ENCODE peak calls at places on chromosomes 16 and 17, in eight cellular contexts. One of them, this sample, is unnamed.

GRCh38 chr16:55257971-55258613 is 65.9 kb upstream of the IRX6 start:
- ATAC-seq in HepG2: peak; percentile 97
- ATAC-seq in HCT116: peak; percentile 98
- ATAC-seq in K562: peak; percentile 97
- ATAC-seq in GM23338: peak; percentile 99
- ATAC-seq in Panc1: peak; percentile 93
- ATAC-seq in GM12878: peak; percentile 84
- ATAC-seq in upper lobe of left lung: peak; percentile 88
- ATAC-seq in this sample: no peak

GRCh38 chr16:88616736-88617135 is 21.6 kb upstream of the IL17C start:
- ATAC-seq in HepG2: no peak
- ATAC-seq in HCT116: no peak
- ATAC-seq in K562: peak; percentile 57
- ATAC-seq in GM23338: no peak
- ATAC-seq in Panc1: no peak
- ATAC-seq in GM12878: no peak
- ATAC-seq in upper lobe of left lung: no peak
- ATAC-seq in this sample: no peak

GRCh38 chr16:81758376-81758775 is 20.7 kb upstream of the PLCG2 start:
- ATAC-seq in HepG2: no peak
- ATAC-seq in HCT116: peak; percentile 52
- ATAC-seq in K562: peak; percentile 13
- ATAC-seq in GM23338: no peak
- ATAC-seq in Panc1: no peak
- ATAC-seq in GM12878: peak; percentile 62
- ATAC-seq in upper lobe of left lung: no peak
- ATAC-seq in this sample: no peak

GRCh38 chr17:67165201-67165600 is 79.8 kb downstream of the HELZ start:
- ATAC-seq in HepG2: no peak
- ATAC-seq in HCT116: no peak
- ATAC-seq in K562: no peak
- ATAC-seq in GM23338: no peak
- ATAC-seq in Panc1: no peak
- ATAC-seq in GM12878: no peak
- ATAC-seq in upper lobe of left lung: peak; percentile 78
- ATAC-seq in this sample: peak; percentile 61

GRCh38 chr16:17921357-17921978 is 415.1 kb downstream of the NPIPA8 start:
- ATAC-seq in HepG2: peak; percentile 94
- ATAC-seq in HCT116: peak; percentile 96
- ATAC-seq in K562: peak; percentile 91
- ATAC-seq in GM23338: peak; percentile 45
- ATAC-seq in Panc1: no peak
- ATAC-seq in GM12878: peak; percentile 93
- ATAC-seq in upper lobe of left lung: no peak
- ATAC-seq in this sample: no peak

GRCh38 chr17:50533720-50534148 is 1.2 kb downstream of the EPN3 start:
- ATAC-seq in HepG2: peak; percentile 3
- ATAC-seq in HCT116: peak; percentile 46
- ATAC-seq in K562: no peak
- ATAC-seq in GM23338: peak; percentile 51
- ATAC-seq in Panc1: peak; percentile 65
- ATAC-seq in GM12878: no peak
- ATAC-seq in upper lobe of left lung: no peak
- ATAC-seq in this sample: no peak

GRCh38 chr16:28494141-28494851 is at the start of gene APOBR:
- ATAC-seq in HepG2: no peak
- ATAC-seq in HCT116: no peak
- ATAC-seq in K562: peak; percentile 60
- ATAC-seq in GM23338: no peak
- ATAC-seq in Panc1: no peak
- ATAC-seq in GM12878: peak; percentile 79
- ATAC-seq in upper lobe of left lung: peak; percentile 63
- ATAC-seq in this sample: no peak

GRCh38 chr16:2335286-2335895 is 5.1 kb downstream of the ABCA3 start:
- ATAC-seq in HepG2: no peak
- ATAC-seq in HCT116: no peak
- ATAC-seq in K562: no peak
- ATAC-seq in GM23338: no peak
- ATAC-seq in Panc1: no peak
- ATAC-seq in GM12878: peak; percentile 44
- ATAC-seq in upper lobe of left lung: no peak
- ATAC-seq in this sample: no peak

GRCh38 chr16:74226361-74226979 is 70.1 kb upstream of the PSMD7 start:
- ATAC-seq in HepG2: no peak
- ATAC-seq in HCT116: peak; percentile 61
- ATAC-seq in K562: no peak
- ATAC-seq in GM23338: peak; percentile 65
- ATAC-seq in Panc1: no peak
- ATAC-seq in GM12878: no peak
- ATAC-seq in upper lobe of left lung: no peak
- ATAC-seq in this sample: no peak

GRCh38 chr16:20867585-20867984 is 32.6 kb downstream of the DCUN1D3 start:
- ATAC-seq in HepG2: no peak
- ATAC-seq in HCT116: no peak
- ATAC-seq in K562: no peak
- ATAC-seq in GM23338: no peak
- ATAC-seq in Panc1: no peak
- ATAC-seq in GM12878: no peak
- ATAC-seq in upper lobe of left lung: no peak
- ATAC-seq in this sample: no peak

GRCh38 chr16:20866792-20867191 is 33.4 kb downstream of the DCUN1D3 start:
- ATAC-seq in HepG2: no peak
- ATAC-seq in HCT116: no peak
- ATAC-seq in K562: no peak
- ATAC-seq in GM23338: no peak
- ATAC-seq in Panc1: no peak
- ATAC-seq in GM12878: no peak
- ATAC-seq in upper lobe of left lung: no peak
- ATAC-seq in this sample: no peak

GRCh38 chr16:20871258-20871657 is 28.9 kb downstream of the DCUN1D3 start:
- ATAC-seq in HepG2: no peak
- ATAC-seq in HCT116: no peak
- ATAC-seq in K562: no peak
- ATAC-seq in GM23338: no peak
- ATAC-seq in Panc1: no peak
- ATAC-seq in GM12878: no peak
- ATAC-seq in upper lobe of left lung: no peak
- ATAC-seq in this sample: no peak

GRCh38 chr16:20870122-20870521 is 30.0 kb downstream of the DCUN1D3 start:
- ATAC-seq in HepG2: no peak
- ATAC-seq in HCT116: no peak
- ATAC-seq in K562: no peak
- ATAC-seq in GM23338: no peak
- ATAC-seq in Panc1: no peak
- ATAC-seq in GM12878: no peak
- ATAC-seq in upper lobe of left lung: no peak
- ATAC-seq in this sample: no peak

DNA sequence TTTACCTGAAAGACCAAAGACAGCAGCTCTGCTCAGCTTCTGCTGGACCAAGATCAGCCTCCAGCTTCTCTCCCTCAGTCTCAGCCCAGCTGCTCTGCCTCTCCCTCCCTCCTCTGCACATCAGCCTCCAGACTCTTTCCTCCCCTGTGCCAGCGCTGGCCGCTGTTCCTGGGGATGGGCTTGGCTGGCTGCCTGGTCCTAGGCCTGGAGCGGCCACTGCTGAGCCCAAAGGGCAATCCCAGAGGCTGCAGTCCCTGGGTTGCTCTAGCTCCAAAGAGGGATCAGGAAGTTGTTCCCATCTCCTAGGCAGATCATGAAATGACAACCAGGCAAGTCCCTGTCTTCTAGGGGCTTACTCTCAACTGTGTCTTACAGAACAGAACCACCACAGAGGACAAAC is 31.3 kb downstream of the DCUN1D3 start:
- ATAC-seq in HepG2: peak; percentile 99
- ATAC-seq in HCT116: peak; percentile 56
- ATAC-seq in K562: peak; percentile 44
- ATAC-seq in GM23338: peak; percentile 50
- ATAC-seq in Panc1: peak; percentile 53
- ATAC-seq in GM12878: no peak
- ATAC-seq in upper lobe of left lung: peak; percentile 85
- ATAC-seq in this sample: peak; percentile 95
- TF ChIP-seq POLR2AphosphoS5 in HepG2: no peak
- TF ChIP-seq POLR2AphosphoS5 in HCT116: no peak
- TF ChIP-seq POLR2AphosphoS5 in K562: no peak
- TF ChIP-seq POLR2AphosphoS5 in GM23338: no peak
- TF ChIP-seq POLR2AphosphoS5 in Panc1: no peak
- TF ChIP-seq POLR2AphosphoS5 in GM12878: no peak
- TF ChIP-seq POLR2AphosphoS5 in upper lobe of left lung: no peak
- TF ChIP-seq POLR2AphosphoS5 in this sample: peak; percentile 73

GRCh38 chr17:8383143-8383974 is at the start of gene RPL26:
- ATAC-seq in HepG2: peak; percentile 89
- ATAC-seq in HCT116: peak; percentile 88
- ATAC-seq in K562: peak; percentile 87
- ATAC-seq in GM23338: peak; percentile 88
- ATAC-seq in Panc1: peak; percentile 91
- ATAC-seq in GM12878: peak; percentile 95
- ATAC-seq in upper lobe of left lung: peak; percentile 98
- ATAC-seq in this sample: peak; percentile 95

GRCh38 chr17:8387914-8388651 is 5.1 kb upstream of the RPL26 start:
- ATAC-seq in HepG2: no peak
- ATAC-seq in HCT116: no peak
- ATAC-seq in K562: no peak
- ATAC-seq in GM23338: no peak
- ATAC-seq in Panc1: no peak
- ATAC-seq in GM12878: no peak
- ATAC-seq in upper lobe of left lung: no peak
- ATAC-seq in this sample: no peak

GRCh38 chr17:8382880-8383142 is 182 bp downstream of the RPL26 start:
- ATAC-seq in HepG2: no peak
- ATAC-seq in HCT116: no peak
- ATAC-seq in K562: no peak
- ATAC-seq in GM23338: no peak
- ATAC-seq in Panc1: no peak
- ATAC-seq in GM12878: no peak
- ATAC-seq in upper lobe of left lung: no peak
- ATAC-seq in this sample: peak; percentile 3

GRCh38 chr17:8384801-8385335 is 1.9 kb upstream of the RPL26 start:
- ATAC-seq in HepG2: no peak
- ATAC-seq in HCT116: no peak
- ATAC-seq in K562: no peak
- ATAC-seq in GM23338: no peak
- ATAC-seq in Panc1: no peak
- ATAC-seq in GM12878: no peak
- ATAC-seq in upper lobe of left lung: no peak
- ATAC-seq in this sample: no peak

GRCh38 chr17:8386841-8387240 is 3.8 kb upstream of the RPL26 start:
- ATAC-seq in HepG2: no peak
- ATAC-seq in HCT116: no peak
- ATAC-seq in K562: no peak
- ATAC-seq in GM23338: no peak
- ATAC-seq in Panc1: no peak
- ATAC-seq in GM12878: no peak
- ATAC-seq in upper lobe of left lung: no peak
- ATAC-seq in this sample: no peak
- H3K4me3 ChIP-seq in HepG2: no peak overlapping the region
- H3K4me3 ChIP-seq in HCT116: no peak overlapping the region
- H3K4me3 ChIP-seq in K562: no peak overlapping the region
- H3K4me3 ChIP-seq in GM23338: no peak overlapping the region
- H3K4me3 ChIP-seq in Panc1: no peak overlapping the region
- H3K4me3 ChIP-seq in GM12878: no peak overlapping the region
- H3K4me3 ChIP-seq in upper lobe of left lung: no peak overlapping the region
- H3K4me3 ChIP-seq in this sample: no peak overlapping the region

GRCh38 chr16:67246945-67247697 is at the start of gene FHOD1:
- ATAC-seq in HepG2: peak; percentile 68
- ATAC-seq in HCT116: peak; percentile 64
- ATAC-seq in K562: peak; percentile 84
- ATAC-seq in GM23338: peak; percentile 47
- ATAC-seq in Panc1: peak; percentile 86
- ATAC-seq in GM12878: peak; percentile 66
- ATAC-seq in upper lobe of left lung: peak; percentile 94
- ATAC-seq in this sample: peak; percentile 89

GRCh38 chr16:67245674-67246080 is 1.6 kb downstream of the FHOD1 start:
- ATAC-seq in HepG2: no peak
- ATAC-seq in HCT116: no peak
- ATAC-seq in K562: no peak
- ATAC-seq in GM23338: no peak
- ATAC-seq in Panc1: no peak
- ATAC-seq in GM12878: no peak
- ATAC-seq in upper lobe of left lung: no peak
- ATAC-seq in this sample: no peak

GRCh38 chr16:67245189-67245585 is 2.1 kb downstream of the FHOD1 start:
- ATAC-seq in HepG2: no peak
- ATAC-seq in HCT116: no peak
- ATAC-seq in K562: no peak
- ATAC-seq in GM23338: no peak
- ATAC-seq in Panc1: no peak
- ATAC-seq in GM12878: no peak
- ATAC-seq in upper lobe of left lung: no peak
- ATAC-seq in this sample: no peak

GRCh38 chr16:67247698-67248400 is 568 bp upstream of the FHOD1 start:
- ATAC-seq in HepG2: no peak
- ATAC-seq in HCT116: no peak
- ATAC-seq in K562: no peak
- ATAC-seq in GM23338: peak; percentile 1
- ATAC-seq in Panc1: peak; percentile 7
- ATAC-seq in GM12878: no peak
- ATAC-seq in upper lobe of left lung: no peak
- ATAC-seq in this sample: no peak

DNA sequence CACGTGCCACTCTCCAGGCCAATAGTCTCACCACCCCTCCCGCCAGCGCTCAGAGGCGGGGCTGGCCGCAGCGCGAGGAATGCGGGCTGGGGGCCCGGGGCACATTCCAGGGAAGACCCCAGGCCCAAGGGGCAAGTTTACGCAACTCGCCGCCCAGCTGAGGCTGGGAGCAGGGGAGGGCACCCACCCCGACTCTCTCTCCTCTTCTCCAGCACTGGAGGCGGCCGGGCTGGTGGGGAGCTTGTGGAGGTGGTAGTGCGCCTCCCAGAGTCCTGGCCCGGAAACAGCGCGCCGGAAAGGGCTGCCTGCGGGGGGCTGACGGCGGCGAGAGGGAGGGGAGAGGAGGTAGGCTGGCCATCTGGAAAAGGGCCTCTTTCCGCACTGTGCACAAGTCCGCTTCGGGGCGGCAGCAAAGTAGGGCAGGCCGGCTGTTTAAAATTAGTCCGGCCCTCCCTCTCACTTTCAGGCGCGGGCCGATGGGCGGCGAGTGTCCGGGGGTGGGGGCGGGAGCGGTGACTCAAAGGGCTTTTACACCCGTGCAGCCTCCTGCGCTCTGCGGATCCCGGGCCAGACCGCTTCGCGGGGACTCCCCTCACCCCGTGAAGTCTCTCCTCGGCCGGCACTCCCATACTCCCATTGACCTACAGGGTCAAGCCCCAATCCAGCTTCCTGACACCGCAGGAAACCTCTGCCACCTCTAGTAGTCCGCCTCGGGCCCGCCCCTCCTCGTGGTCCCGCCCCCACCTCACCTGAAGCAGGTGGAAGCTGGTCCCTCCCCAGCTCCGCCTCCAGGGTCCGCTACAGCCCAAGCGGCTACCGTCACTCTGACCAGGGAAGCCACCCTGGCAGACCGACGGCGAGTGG is 968 bp downstream of the FHOD1 start:
- ATAC-seq in HepG2: peak; percentile 78
- ATAC-seq in HCT116: peak; percentile 69
- ATAC-seq in K562: peak; percentile 75
- ATAC-seq in GM23338: peak; percentile 77
- ATAC-seq in Panc1: peak; percentile 50
- ATAC-seq in GM12878: peak; percentile 53
- ATAC-seq in upper lobe of left lung: peak; percentile 87
- ATAC-seq in this sample: peak; percentile 41
- TF ChIP-seq POLR2AphosphoS5 in HepG2: peak; percentile 48
- TF ChIP-seq POLR2AphosphoS5 in HCT116: peak; percentile 87
- TF ChIP-seq POLR2AphosphoS5 in K562: no peak
- TF ChIP-seq POLR2AphosphoS5 in GM23338: peak; percentile 64
- TF ChIP-seq POLR2AphosphoS5 in Panc1: no peak
- TF ChIP-seq POLR2AphosphoS5 in GM12878: no peak
- TF ChIP-seq POLR2AphosphoS5 in upper lobe of left lung: peak; percentile 72
- TF ChIP-seq POLR2AphosphoS5 in this sample: peak; percentile 15

GRCh38 chr17:48426019-48426418 is 4.0 kb downstream of the SKAP1 start:
- ATAC-seq in HepG2: no peak
- ATAC-seq in HCT116: no peak
- ATAC-seq in K562: peak; percentile 56
- ATAC-seq in GM23338: no peak
- ATAC-seq in Panc1: no peak
- ATAC-seq in GM12878: no peak
- ATAC-seq in upper lobe of left lung: no peak
- ATAC-seq in this sample: no peak
- H3K4me3 ChIP-seq in HepG2: no peak overlapping the region
- H3K4me3 ChIP-seq in HCT116: no peak overlapping the region
- H3K4me3 ChIP-seq in K562: no peak overlapping the region
- H3K4me3 ChIP-seq in GM23338: no peak overlapping the region
- H3K4me3 ChIP-seq in Panc1: no peak overlapping the region
- H3K4me3 ChIP-seq in GM12878: peak overlapping the region; percentile 94
- H3K4me3 ChIP-seq in upper lobe of left lung: no peak overlapping the region
- H3K4me3 ChIP-seq in this sample: no peak overlapping the region